ENCODE peak calls at places on chromosomes 4 and X, in nine cellular contexts. K is CD8-positive, alpha-beta T cell; J is lower leg skin; O is GM12865; P is fibroblast of lung; X is AG09309; B is Peyer's patch; F is stomach; Q is cardiac fibroblast. H is an unnamed sample.

GRCh38 chrX:57905141-57905540 is 5.1 kb downstream of the ZXDA start:
- DNase-seq in J (no peak), P (peak), B (no peak), F (no peak), X (no peak), K (no peak), Q (peak), O (no peak), H (no peak)

GRCh38 chr4:119748853-119749252 is 120.2 kb upstream of the PDE5A start:
- DNase-seq in O (no peak), J (no peak), X (peak), B (no peak), F (no peak), Q (peak), K (no peak), P (peak), H (no peak)

GRCh38 chr4:140735779-140736391 is 20.3 kb downstream of the TBC1D9 start:
- DNase-seq in B (no peak), K (no peak), P (no peak), F (no peak), X (no peak), O (no peak), J (no peak), Q (no peak), H (no peak)

GRCh38 chr4:113987382-113987930 is 8.0 kb upstream of the ARSJ start:
- DNase-seq in F (no peak), O (no peak), P (no peak), B (no peak), K (no peak), J (no peak), Q (no peak), X (no peak), H (no peak)

GRCh38 chr4:2290488-2290887 is 28.6 kb upstream of the MXD4 start:
- DNase-seq in J (no peak), Q (no peak), P (no peak), F (no peak), B (no peak), O (no peak), K (no peak), X (no peak), H (no peak)

GRCh38 chr4:153655928-153656327 is 28.2 kb upstream of the TLR2 start:
- DNase-seq in J (peak), P (no peak), K (no peak), F (peak), B (no peak), Q (peak), O (no peak), X (no peak), H (peak)

GRCh38 chr4:109383823-109384222 is 49.8 kb upstream of the SEC24B start:
- DNase-seq in J (no peak), O (no peak), B (no peak), K (no peak), Q (no peak), P (no peak), X (no peak), F (no peak), H (no peak)

GRCh38 chr4:45350438-45350837 is 624.1 kb upstream of the GNPDA2 start:
- DNase-seq in K (no peak), B (no peak), X (no peak), O (peak), P (peak), F (no peak), Q (peak), J (no peak), H (no peak)

GRCh38 chr4:169253087-169253675 is 17.6 kb downstream of the SH3RF1 start:
- DNase-seq in J (no peak), O (no peak), K (no peak), B (no peak), F (no peak), X (no peak), Q (no peak), P (peak), H (no peak)

GRCh38 chr4:169252339-169253086 is 18.2 kb downstream of the SH3RF1 start:
- DNase-seq in Q (peak), K (no peak), F (no peak), P (peak), J (no peak), B (no peak), O (no peak), X (no peak), H (peak)

GRCh38 chr4:169250796-169251195 is 20.0 kb downstream of the SH3RF1 start:
- DNase-seq in X (no peak), P (no peak), B (no peak), O (no peak), K (no peak), F (no peak), Q (no peak), J (no peak), H (no peak)

GRCh38 chr4:169249214-169249973 is 21.4 kb downstream of the SH3RF1 start:
- DNase-seq in F (no peak), O (no peak), P (peak), K (no peak), Q (peak), X (no peak), B (no peak), J (no peak), H (no peak)

GRCh38 chr4:169251291-169252235 is 19.2 kb downstream of the SH3RF1 start:
- DNase-seq in P (no peak), X (no peak), K (no peak), J (no peak), Q (no peak), F (no peak), O (no peak), B (no peak), H (no peak)
- H3K4me3 ChIP-seq in P (no peak), X (no peak), K (no peak), J (no peak), Q (no peak), F (no peak), O (no peak), B (no peak), H (no peak)

GRCh38 chrX:73525928-73526690 is 36.9 kb upstream of the CHIC1 start:
- DNase-seq in Q (no peak), X (no peak), O (no peak), P (no peak), B (no peak), K (no peak), F (no peak), J (no peak), H (no peak)
- H3K4me3 ChIP-seq in Q (no peak), X (no peak), O (no peak), P (no peak), B (no peak), K (no peak), F (no peak), J (no peak), H (no peak)

DNA sequence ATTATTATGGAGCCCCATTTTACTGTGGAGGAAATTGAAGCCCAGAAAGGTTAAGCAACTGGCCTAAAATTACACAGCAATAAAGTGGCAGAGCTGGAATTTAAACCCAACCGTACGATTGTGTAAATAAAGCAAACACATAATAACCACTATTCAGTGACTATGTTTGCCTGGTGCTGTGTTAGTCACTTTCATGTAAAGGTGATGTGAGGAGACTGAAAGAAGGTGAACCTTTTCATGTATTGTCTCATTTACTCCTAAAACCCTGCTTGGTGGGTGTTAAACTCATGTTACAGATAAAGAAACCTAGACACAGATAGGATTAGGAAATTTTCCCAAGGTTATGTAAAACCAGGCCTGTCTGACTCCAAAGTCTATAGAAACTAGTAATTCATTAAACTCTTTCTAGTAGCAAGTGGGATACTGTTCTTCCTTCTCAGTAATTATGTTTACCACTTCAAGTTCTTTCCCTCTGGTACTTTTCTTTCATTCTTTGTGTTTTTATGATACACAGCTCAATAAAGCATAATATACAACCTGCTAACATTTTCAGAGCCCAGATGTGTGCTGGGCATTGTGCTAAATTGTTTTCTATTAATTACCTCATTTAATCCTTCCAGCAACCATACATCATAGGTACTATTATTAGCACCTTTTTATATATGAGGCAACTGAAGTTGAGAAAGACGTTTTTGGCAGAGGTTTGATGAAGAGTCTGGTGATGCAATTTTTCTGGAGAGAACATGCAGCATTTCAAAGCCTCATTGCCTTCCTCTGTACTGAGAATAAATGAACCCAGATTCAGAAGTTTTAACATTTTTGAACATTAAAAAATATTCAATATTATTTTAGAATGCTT is 202.7 kb downstream of the SPRY1 start:
- DNase-seq in F (no peak), Q (peak), X (peak), K (no peak), O (no peak), B (no peak), P (peak), J (peak), H (peak)
- H3K4me3 ChIP-seq in F (no peak), Q (no peak), X (no peak), K (no peak), O (no peak), B (no peak), P (no peak), J (no peak), H (no peak)

DNA sequence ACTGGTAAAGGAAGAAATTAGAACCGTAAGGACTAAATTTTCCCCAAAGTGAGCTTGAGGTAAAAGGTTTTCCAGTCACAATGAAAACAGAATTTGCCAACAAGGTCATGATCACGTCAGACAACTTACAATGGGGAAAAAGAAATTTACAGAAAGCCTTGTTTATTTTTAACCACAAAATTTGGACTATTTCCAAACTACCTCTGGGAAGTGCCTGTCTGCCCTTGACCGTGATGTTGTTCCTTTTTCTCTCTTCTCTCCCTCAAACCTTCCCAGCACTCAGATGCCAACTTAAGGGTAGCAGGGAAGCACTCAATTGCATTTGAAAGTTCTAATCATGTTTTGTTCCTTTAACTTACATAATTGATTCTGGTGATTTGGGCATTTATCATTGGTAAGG is 32.5 kb downstream of the MEPE start:
- DNase-seq in J (no peak), F (no peak), K (no peak), Q (no peak), X (no peak), P (no peak), B (no peak), O (no peak), H (no peak)
- H3K4me3 ChIP-seq in J (no peak), F (no peak), K (no peak), Q (no peak), X (no peak), P (no peak), B (no peak), O (no peak), H (no peak)

DNA sequence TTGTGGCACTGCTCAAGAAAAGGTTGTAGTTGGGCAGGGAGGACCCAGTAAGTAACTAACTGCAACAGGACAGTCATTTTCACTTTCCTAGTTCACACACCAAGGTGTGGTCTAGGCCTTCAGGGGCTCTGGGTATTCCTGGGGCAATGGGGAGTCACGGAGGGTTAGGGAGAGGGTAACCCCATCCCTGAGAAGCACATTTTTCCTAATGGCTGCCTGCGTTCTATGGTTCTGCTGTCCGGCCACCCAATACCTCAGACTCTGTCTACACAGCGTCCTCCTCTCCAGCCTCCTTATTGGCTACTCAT is 937 bp upstream of the PPP1R3F start:
- DNase-seq in Q (no peak), F (no peak), B (no peak), X (no peak), K (no peak), P (no peak), J (no peak), O (no peak), H (no peak)
- H3K4me3 ChIP-seq in Q (peak), F (peak), B (peak), X (peak), K (peak), P (peak), J (no peak), O (peak), H (peak)

GRCh38 chrX:149903889-149904748 is 23.1 kb downstream of the MAGEA8 start:
- DNase-seq in K (no peak), X (no peak), J (no peak), F (no peak), Q (peak), P (peak), B (no peak), O (peak), H (no peak)
- H3K4me3 ChIP-seq in K (no peak), X (no peak), J (no peak), F (no peak), Q (no peak), P (peak), B (no peak), O (no peak), H (peak)

H was measured in skeletal muscle cell.